ENCODE peak calls at places on chromosomes 4 and X, in four cellular contexts. E, J, A and L are unnamed samples.

GRCh38 chr4:57023104-57023503 is 44.4 kb downstream of the POLR2B start:
- DNase-seq in E (peak; percentile 57), J (no peak), A (no peak), L (no peak)

GRCh38 chr4:4852591-4853362 is 6.7 kb upstream of the MSX1 start:
- DNase-seq in E (peak; percentile 22), J (no peak), A (no peak), L (peak; percentile 44)

GRCh38 chr4:37876156-37876555 is 14.7 kb upstream of the TBC1D1 start:
- DNase-seq in E (no peak), J (no peak), A (no peak), L (no peak)

GRCh38 chr4:123256901-123257300 is 139.7 kb upstream of the SPRY1 start:
- DNase-seq in E (peak; percentile 49), J (no peak), A (no peak), L (no peak)

GRCh38 chr4:143616771-143617170 is 83.7 kb downstream of the FREM3 start:
- DNase-seq in E (no peak), J (no peak), A (no peak), L (no peak)

GRCh38 chr4:2939383-2940243 is 23.6 kb downstream of the NOP14 start:
- DNase-seq in E (no peak), J (peak; percentile 42), A (peak; percentile 77), L (peak; percentile 79)

GRCh38 chrX:129667412-129667811 is 12.7 kb upstream of the APLN start:
- DNase-seq in E (no peak), J (no peak), A (no peak), L (no peak)

GRCh38 chr4:99614491-99614890 is 39.9 kb downstream of the MTTP start:
- DNase-seq in E (no peak), J (no peak), A (no peak), L (no peak)

GRCh38 chr4:183485411-183486160 is 19.3 kb upstream of the ING2 start:
- DNase-seq in E (no peak), J (no peak), A (no peak), L (no peak)

GRCh38 chr4:108601517-108601916 is 18.9 kb upstream of the RPL34 start:
- DNase-seq in E (no peak), J (no peak), A (no peak), L (no peak)

GRCh38 chr4:169099775-169100180 is 89.7 kb upstream of the CBR4 start:
- DNase-seq in E (peak; percentile 42), J (no peak), A (no peak), L (no peak)

GRCh38 chr4:67292045-67292444 is 253.3 kb downstream of the CENPC start:
- DNase-seq in E (no peak), J (no peak), A (no peak), L (no peak)

GRCh38 chrX:95332530-95332929 is 1352.1 kb upstream of the DIAPH2 start:
- DNase-seq in E (no peak), J (no peak), A (no peak), L (no peak)

GRCh38 chrX:124239324-124239723 is 93.1 kb upstream of the TEX13D start:
- DNase-seq in E (no peak), J (no peak), A (no peak), L (no peak)

GRCh38 chr4:121822796-121823504 is 733 bp downstream of the CCNA2 start:
- DNase-seq in E (peak; percentile 39), J (peak; percentile 60), A (no peak), L (no peak)

GRCh38 chr4:187312299-187312698 is 588.6 kb upstream of the FAT1 start:
- DNase-seq in E (no peak), J (no peak), A (no peak), L (no peak)

GRCh38 chr4:187309456-187309855 is 585.8 kb upstream of the FAT1 start:
- DNase-seq in E (no peak), J (no peak), A (no peak), L (no peak)

GRCh38 chr4:187302456-187302855 is 578.8 kb upstream of the FAT1 start:
- DNase-seq in E (no peak), J (no peak), A (no peak), L (no peak)

GRCh38 chr4:187304131-187304530 is 580.5 kb upstream of the FAT1 start:
- DNase-seq in E (no peak), J (no peak), A (no peak), L (no peak)

GRCh38 chr4:187307131-187307530 is 583.5 kb upstream of the FAT1 start:
- DNase-seq in E (no peak), J (no peak), A (no peak), L (no peak)
- H3K4me3 ChIP-seq in E (no peak overlapping the region), J (no peak overlapping the region), A (no peak overlapping the region), L (no peak overlapping the region)

GRCh38 chrX:386768-387575 is at the start of gene PPP2R3B:
- DNase-seq in E (peak; percentile 99), J (peak; percentile 100), A (peak; percentile 98), L (peak; percentile 100)
- TF ChIP-seq CTCF in E (no peak), J (no peak), A (no peak), L (no peak)

GRCh38 chrX:139204903-139205667 is 325.5 kb upstream of the F9 start:
- DNase-seq in E (no peak), J (peak; percentile 41), A (no peak), L (peak; percentile 85)
- TF ChIP-seq POLR2A in E (no peak), J (peak; percentile 29), A (no peak), L (no peak)

DNA sequence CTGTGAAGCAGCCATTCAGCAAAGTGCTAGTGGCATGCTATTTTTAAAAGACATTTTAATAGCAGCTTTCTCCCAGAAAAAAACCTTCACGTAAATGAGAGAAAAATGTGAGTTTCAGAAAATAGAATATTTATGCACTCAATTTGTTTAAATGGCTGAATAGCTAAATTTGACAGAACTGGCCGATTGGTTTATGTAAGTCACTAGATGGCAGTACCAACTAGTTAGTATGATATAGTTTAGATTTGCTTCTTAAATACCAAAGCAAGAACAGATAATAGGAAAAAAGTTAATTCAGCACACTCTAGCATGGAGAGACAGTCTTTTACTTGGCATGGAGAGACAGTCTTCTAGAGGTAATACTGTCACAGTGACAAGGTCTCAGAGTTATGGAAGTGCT is 250.1 kb downstream of the SNCA start:
- DNase-seq in E (peak; percentile 45), J (no peak), A (no peak), L (no peak)
- H3K4me3 ChIP-seq in E (no peak overlapping the region), J (no peak overlapping the region), A (no peak overlapping the region), L (no peak overlapping the region)

GRCh38 chrX:48789366-48790220 is 3.2 kb downstream of the GATA1 start:
- DNase-seq in E (no peak), J (no peak), A (no peak), L (no peak)

GRCh38 chrX:48791063-48791820 is 4.9 kb downstream of the GATA1 start:
- DNase-seq in E (no peak), J (no peak), A (no peak), L (no peak)

GRCh38 chrX:48787809-48788471 is 1.6 kb downstream of the GATA1 start:
- DNase-seq in E (no peak), J (no peak), A (no peak), L (no peak)

GRCh38 chrX:48792219-48792618 is 5.8 kb downstream of the GATA1 start:
- DNase-seq in E (no peak), J (no peak), A (no peak), L (peak; percentile 56)

DNA sequence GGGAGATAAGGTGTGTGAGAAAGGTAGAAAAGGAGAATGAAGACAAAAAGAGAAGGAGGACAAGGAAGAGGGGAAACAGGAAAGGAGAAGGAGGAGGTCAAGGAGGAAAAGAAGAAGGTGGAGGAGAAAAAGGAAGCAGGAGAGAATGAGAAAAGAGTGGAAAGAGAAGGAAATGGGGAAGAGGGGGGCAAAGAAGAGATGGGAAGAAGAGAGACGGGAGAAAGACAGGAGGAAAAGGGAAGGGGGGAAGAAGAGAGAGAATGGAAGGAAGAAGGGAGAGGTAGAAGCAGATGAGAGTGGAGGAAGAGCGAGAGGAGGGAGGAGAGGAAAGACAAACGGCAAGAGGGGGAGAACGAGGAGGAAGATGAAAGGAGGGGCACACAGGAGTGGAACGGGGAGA is 4.1 kb downstream of the GATA1 start:
- DNase-seq in E (no peak), J (no peak), A (no peak), L (no peak)
- TF ChIP-seq CTCF in E (no peak), J (no peak), A (no peak), L (no peak)

GRCh38 chr4:187944179-187944578 is 51.4 kb upstream of the ZFP42 start:
- DNase-seq in E (no peak), J (no peak), A (no peak), L (no peak)
- TF ChIP-seq POLR2A in E (no peak), J (no peak), A (no peak), L (no peak)

DNA sequence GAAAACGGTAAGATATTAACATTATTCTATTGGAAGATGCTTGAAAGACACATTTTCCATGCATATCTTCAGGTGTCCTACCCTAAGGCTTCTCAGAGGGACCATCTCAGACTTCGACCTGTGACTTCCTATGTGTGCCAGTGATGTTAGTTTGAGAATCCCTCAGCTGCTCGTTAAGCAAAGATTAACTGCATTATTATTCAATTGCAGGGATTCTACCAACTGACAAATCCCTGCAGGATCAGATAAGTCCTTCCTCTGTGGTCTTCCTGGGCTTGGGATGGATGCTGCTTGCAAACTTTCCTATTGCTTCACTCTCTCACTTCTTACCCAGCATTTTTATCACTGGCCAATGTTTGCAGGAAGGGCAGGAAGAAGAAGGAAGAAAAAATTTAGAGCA is 83.0 kb upstream of the PPARGC1A start:
- DNase-seq in E (no peak), J (no peak), A (no peak), L (no peak)
- H3K4me3 ChIP-seq in E (no peak overlapping the region), J (no peak overlapping the region), A (no peak overlapping the region), L (no peak overlapping the region)

GRCh38 chr4:130812117-130812765 is 1716.3 kb downstream of the C4orf33 start:
- DNase-seq in E (no peak), J (no peak), A (no peak), L (no peak)

DNA sequence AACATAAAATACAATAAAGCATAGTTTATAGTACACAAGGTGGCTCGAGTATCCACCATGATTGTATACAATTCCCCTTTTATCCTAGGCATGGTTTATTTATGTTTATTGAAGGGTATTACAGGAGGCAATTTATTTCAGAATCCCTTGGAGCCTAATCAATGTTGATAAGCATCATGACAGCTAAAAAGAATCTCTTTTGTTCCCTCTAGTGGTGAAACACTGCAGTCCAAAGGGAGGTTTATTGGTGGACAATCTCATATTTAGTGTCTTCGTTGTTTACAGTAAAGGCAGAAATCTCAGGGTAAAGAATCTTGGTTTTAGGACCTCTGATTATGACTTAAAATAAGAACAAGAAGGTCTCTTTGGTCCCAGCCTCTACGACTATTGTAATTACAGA is 1712.5 kb downstream of the C4orf33 start:
- DNase-seq in E (peak; percentile 41), J (no peak), A (no peak), L (no peak)
- TF ChIP-seq CTCF in E (peak; percentile 39), J (peak; percentile 60), A (no peak), L (no peak)

GRCh38 chr4:171433674-171434073 is 379.5 kb upstream of the GALNTL6 start:
- DNase-seq in E (no peak), J (no peak), A (no peak), L (no peak)
- TF ChIP-seq POLR2A in E (no peak), J (no peak), A (no peak), L (no peak)

GRCh38 chr4:155799794-155800123 is 40.9 kb downstream of the GUCY1B1 start:
- DNase-seq in E (no peak), J (no peak), A (no peak), L (no peak)
- H3K4me3 ChIP-seq in E (no peak overlapping the region), J (no peak overlapping the region), A (no peak overlapping the region), L (no peak overlapping the region)